ENCODE peak calls at places on chromosomes 6 and 20, in four cellular contexts. M, Q, E and L are unnamed samples.

GRCh38 chr6:2979819-2980464 is 8.6 kb upstream of the SERPINB6 start:
- DNase-seq in M (no peak), Q (no peak), E (no peak), L (no peak)

GRCh38 chr6:84774174-84775158 is 10.1 kb upstream of the TBX18 start:
- DNase-seq in M (peak; percentile 73), Q (peak; percentile 41), E (no peak), L (peak; percentile 86)

GRCh38 chr6:72620866-72621242 is 1.0 kb upstream of the KCNQ5 start:
- DNase-seq in M (no peak), Q (no peak), E (peak; percentile 13), L (peak; percentile 27)

GRCh38 chr6:100846276-100846675 is 34.9 kb downstream of the ASCC3 start:
- DNase-seq in M (no peak), Q (no peak), E (no peak), L (no peak)

GRCh38 chr6:15287670-15288069 is 41.8 kb downstream of the JARID2 start:
- DNase-seq in M (no peak), Q (no peak), E (no peak), L (no peak)

GRCh38 chr6:161094904-161095440 is 103.4 kb downstream of the MAP3K4 start:
- DNase-seq in M (peak; percentile 27), Q (no peak), E (no peak), L (no peak)

GRCh38 chr6:145895802-145896201 is 68.4 kb downstream of the SHPRH start:
- DNase-seq in M (peak; percentile 14), Q (peak; percentile 0), E (no peak), L (no peak)

GRCh38 chr6:14728396-14729024 is 517.4 kb upstream of the JARID2 start:
- DNase-seq in M (no peak), Q (no peak), E (no peak), L (no peak)

GRCh38 chr20:31920275-31920855 is 31.5 kb downstream of the PDRG1 start:
- DNase-seq in M (no peak), Q (no peak), E (no peak), L (peak; percentile 32)

GRCh38 chr20:25041813-25042530 is 16.0 kb downstream of the ACSS1 start:
- DNase-seq in M (no peak), Q (no peak), E (no peak), L (no peak)
- H3K4me1 ChIP-seq in M (peaks cover 20% of the 10 kb centered on the region), Q (no peaks in the 10 kb centered on the region), E (peaks cover 43% of the 10 kb centered on the region), L (no peaks in the 10 kb centered on the region)

DNA sequence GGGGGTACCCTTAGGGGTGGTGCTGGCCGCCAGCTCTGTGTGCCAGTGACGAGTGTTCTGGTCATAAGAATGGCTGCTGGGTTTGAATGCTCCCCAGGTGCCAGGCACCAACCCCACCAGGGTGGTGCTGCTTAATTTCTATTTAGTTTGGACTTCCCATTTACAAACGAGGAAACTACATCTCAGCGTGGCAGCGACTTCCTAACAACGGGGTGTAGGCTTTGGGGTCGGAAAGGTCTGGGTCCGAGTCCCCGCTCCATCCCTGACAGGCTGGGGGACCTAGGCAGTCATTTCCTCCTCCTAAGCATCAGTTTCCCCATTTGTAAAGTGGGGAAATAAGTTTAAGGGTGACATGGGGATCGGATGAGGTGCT is 30.2 kb downstream of the CEBPB start:
- DNase-seq in M (no peak), Q (no peak), E (no peak), L (no peak)
- H3K4me1 ChIP-seq in M (peaks cover 9% of the 10 kb centered on the region), Q (peaks cover 17% of the 10 kb centered on the region), E (no peaks in the 10 kb centered on the region), L (no peaks in the 10 kb centered on the region)

GRCh38 chr6:17881085-17881883 is 106.2 kb downstream of the KIF13A start:
- DNase-seq in M (no peak), Q (no peak), E (no peak), L (no peak)
- H3K4me1 ChIP-seq in M (peaks cover 16% of the 10 kb centered on the region), Q (peaks cover 68% of the 10 kb centered on the region), E (no peaks in the 10 kb centered on the region), L (peaks cover 8% of the 10 kb centered on the region)

DNA sequence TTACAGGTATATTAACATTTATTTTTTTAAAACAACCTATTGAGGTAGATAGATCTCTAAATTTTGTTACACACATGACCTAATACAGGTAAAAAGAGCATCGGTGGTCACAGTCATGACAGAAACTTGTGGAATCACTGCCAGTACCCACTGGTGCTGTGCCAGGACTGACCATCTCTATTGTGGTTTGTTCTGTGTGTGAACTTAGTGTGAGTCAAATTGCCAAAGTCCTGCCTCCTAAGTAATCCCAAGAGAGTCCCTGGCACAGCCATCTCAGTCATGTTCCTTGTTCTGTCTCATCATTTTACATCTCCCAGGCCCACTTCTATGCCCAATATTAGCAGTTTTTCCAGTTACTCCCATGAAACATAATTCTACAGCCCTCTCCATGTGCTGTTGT is 21.4 kb downstream of the GSTA2 start:
- DNase-seq in M (no peak), Q (no peak), E (no peak), L (no peak)
- H3K4me1 ChIP-seq in M (no peaks in the 10 kb centered on the region), Q (no peaks in the 10 kb centered on the region), E (no peaks in the 10 kb centered on the region), L (no peaks in the 10 kb centered on the region)

GRCh38 chr20:63540417-63541186 is 3.4 kb upstream of the PTK6 start:
- DNase-seq in M (no peak), Q (no peak), E (no peak), L (no peak)
- H3K4me1 ChIP-seq in M (peaks cover 5% of the 10 kb centered on the region), Q (peaks cover 29% of the 10 kb centered on the region), E (peaks cover 23% of the 10 kb centered on the region), L (no peaks in the 10 kb centered on the region)